ENCODE peak calls at places on chromosome 1, in four cellular contexts. S, Z, U and R are unnamed samples.
A peak's percentile ranks its signal among the peaks of the same experiment; 100 is the strongest.

GRCh38 chr1:180627411-180627810 is 4.4 kb upstream of the XPR1 start:
- DNase-seq in U (no peak), S (no peak), Z (no peak), R (no peak)

GRCh38 chr1:165434264-165434663 is 10.7 kb downstream of the RXRG start:
- DNase-seq in U (no peak), Z (no peak), S (no peak), R (no peak)

GRCh38 chr1:226425431-226426031 is 17.6 kb upstream of the PARP1 start:
- DNase-seq in U (no peak), Z (no peak), S (no peak), R (no peak)

GRCh38 chr1:156673387-156674121 is 3.7 kb downstream of the NES start:
- DNase-seq in S (no peak), Z (no peak), U (no peak), R (no peak)

GRCh38 chr1:205012416-205013140 is 30.4 kb upstream of the CNTN2 start:
- DNase-seq in Z (no peak), S (no peak), U (no peak), R (no peak)

GRCh38 chr1:9776685-9777084 is 47.1 kb downstream of the CLSTN1 start:
- DNase-seq in S (no peak), Z (no peak), U (no peak), R (no peak)

GRCh38 chr1:899636-900317 is 23.9 kb upstream of the SAMD11 start:
- DNase-seq in U (no peak), Z (no peak), S (no peak), R (no peak)

GRCh38 chr1:248886237-248886895 is 19.7 kb upstream of the PGBD2 start:
- DNase-seq in Z (no peak), S (no peak), U (no peak), R (no peak)

GRCh38 chr1:3902111-3902511 is 2.0 kb upstream of the C1orf174 start:
- DNase-seq in S (peak; percentile 46), Z (no peak), U (no peak), R (no peak)

GRCh38 chr1:99003911-99004269 is 771 bp downstream of the PLPPR5 start:
- DNase-seq in Z (no peak), U (no peak), S (peak; percentile 23), R (no peak)

GRCh38 chr1:11730429-11730861 is 5.5 kb upstream of the AGTRAP start:
- DNase-seq in Z (no peak), U (peak; percentile 42), S (no peak), R (no peak)

GRCh38 chr1:89607156-89607555 is 25.8 kb upstream of the LRRC8C start:
- DNase-seq in U (no peak), Z (no peak), S (no peak), R (no peak)

GRCh38 chr1:34924759-34925555 is 4.5 kb downstream of the DLGAP3 start:
- DNase-seq in Z (peak; percentile 67), S (no peak), U (peak; percentile 20), R (no peak)

GRCh38 chr1:116374340-116375164 is 1.5 kb downstream of the ATP1A1 start:
- DNase-seq in U (no peak), S (peak; percentile 63), Z (no peak), R (no peak)

GRCh38 chr1:110229348-110230001 is 19.4 kb downstream of the KCNC4 start:
- DNase-seq in U (no peak), Z (no peak), S (no peak), R (no peak)

GRCh38 chr1:34590211-34590623 is 164.6 kb upstream of the GJB5 start:
- DNase-seq in U (no peak), Z (no peak), S (no peak), R (no peak)

GRCh38 chr1:46223472-46223943 is 20.4 kb downstream of the LURAP1 start:
- DNase-seq in Z (peak; percentile 38), U (peak; percentile 74), S (peak; percentile 60), R (no peak)

GRCh38 chr1:211735208-211736170 is 60.1 kb upstream of the NEK2 start:
- DNase-seq in U (no peak), Z (peak; percentile 95), S (peak; percentile 61), R (no peak)
- TF ChIP-seq CTCF in U (no peak), Z (no peak), S (no peak), R (no peak)

GRCh38 chr1:220786337-220787068 is at the start of gene MTARC1:
- DNase-seq in U (no peak), S (peak; percentile 83), Z (peak; percentile 65), R (no peak)
- TF ChIP-seq POLR2A in U (no peak), S (no peak), Z (no peak), R (no peak)

GRCh38 chr1:177252877-177253276 is 82.1 kb downstream of the BRINP2 start:
- DNase-seq in U (no peak), S (no peak), Z (no peak), R (no peak)
- H3K27ac ChIP-seq in U (no peak overlapping the region), S (no peak overlapping the region), Z (no peak overlapping the region), R (no peak overlapping the region)

DNA sequence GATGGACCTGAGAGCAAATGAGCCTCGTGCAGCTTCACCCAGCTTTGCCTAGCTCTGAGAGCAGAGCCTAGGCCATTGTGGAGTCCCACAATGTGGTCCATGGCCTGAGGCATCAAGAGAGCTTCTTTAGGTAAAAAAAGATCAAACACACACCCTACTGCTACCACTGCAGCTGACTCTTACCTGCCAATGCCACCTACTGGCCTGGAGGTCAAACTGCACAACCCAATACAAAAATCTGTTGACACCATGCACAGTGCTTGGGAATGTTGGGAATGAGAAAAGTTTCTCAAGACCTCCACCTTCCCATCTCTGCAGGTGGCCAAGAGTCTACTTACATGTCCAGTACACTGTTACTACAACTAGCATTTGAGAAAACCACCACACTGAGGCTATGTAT is 60.6 kb downstream of the UCHL5 start:
- DNase-seq in Z (no peak), U (no peak), S (no peak), R (no peak)
- TF ChIP-seq CTCF in Z (no peak), U (no peak), S (peak; percentile 43), R (no peak)

DNA sequence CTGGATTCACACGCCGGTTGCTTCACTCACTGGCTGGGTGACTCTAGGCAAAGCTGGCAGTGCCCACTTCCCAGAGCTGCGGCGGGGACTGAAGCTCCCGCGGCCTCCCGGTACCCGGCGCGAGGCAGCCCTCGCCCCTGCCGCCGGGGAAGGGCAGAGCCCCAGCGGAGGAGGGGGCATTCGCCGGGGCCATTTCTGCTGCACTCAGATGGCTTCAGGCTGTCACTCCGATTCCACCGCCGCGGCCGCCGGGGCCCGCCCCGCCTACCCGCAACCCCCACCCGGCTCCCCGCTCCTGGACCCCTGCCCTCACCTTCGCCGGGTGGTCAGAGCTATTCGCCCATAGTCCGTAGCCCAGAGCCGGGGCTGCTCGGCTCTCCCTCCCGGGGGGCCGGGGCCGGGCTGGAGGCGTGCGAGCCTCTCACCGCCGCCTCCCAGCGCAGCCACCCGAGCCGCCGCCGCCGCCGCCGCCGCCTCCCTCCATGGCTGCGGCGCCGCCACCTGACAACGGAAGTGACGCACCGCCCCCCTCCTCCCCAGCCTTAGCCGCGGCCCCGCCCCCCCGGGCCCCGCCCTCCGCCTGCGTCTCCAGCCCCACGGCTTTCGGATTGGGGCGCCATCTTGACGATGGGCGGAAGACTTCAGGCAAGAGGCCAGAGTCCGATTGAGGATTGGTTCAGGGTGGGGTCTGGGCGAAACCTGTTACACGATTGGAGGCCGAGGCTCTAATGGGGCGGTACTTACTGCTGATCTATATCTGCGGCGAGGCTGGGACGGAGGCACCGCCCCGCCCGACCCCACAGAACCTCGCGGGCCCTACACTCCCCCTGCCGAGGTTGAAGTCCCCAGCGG is at the start of gene STK40:
- DNase-seq in Z (peak; percentile 83), U (peak; percentile 99), S (peak; percentile 99), R (peak; percentile 90)
- TF ChIP-seq POLR2A in Z (peak; percentile 29), U (peak; percentile 98), S (peak; percentile 72), R (no peak)

DNA sequence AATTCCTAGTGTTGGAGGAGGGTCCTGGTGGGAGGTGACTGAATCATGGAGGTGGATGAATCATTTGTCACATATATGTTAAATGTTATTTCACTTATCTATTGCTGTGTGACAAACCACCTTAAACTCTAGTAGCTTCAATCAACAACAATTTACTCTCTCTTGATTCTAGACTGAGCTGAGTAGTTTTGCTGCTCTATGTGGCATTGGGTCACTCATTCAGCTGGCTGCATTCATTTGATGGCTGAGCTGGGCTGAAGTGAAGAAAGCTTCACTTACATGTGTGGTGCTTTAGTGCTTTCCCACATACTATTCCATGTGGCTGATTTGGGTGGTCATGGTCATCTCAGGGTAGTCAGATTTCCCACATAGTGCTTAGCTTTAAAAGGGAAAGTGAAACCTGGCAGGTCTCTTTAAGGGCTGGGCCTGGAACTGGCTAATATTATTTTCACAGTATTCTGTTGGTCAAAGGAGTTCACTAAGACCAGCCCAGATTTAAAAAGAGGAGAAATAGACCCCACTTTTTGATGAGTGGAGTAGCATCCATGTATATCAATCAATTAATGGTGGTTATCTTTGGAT is 10.5 kb downstream of the DNAH14 start:
- DNase-seq in Z (no peak), S (no peak), U (no peak), R (no peak)
- H3K27ac ChIP-seq in Z (no peak overlapping the region), S (no peak overlapping the region), U (no peak overlapping the region), R (no peak overlapping the region)